ENCODE peak calls at places on chromosomes 1 and 21, in six cellular contexts. T is IMR-90, J is gastrocnemius medialis, K is transverse colon, Z is ovary, G is uterus. M is an unnamed sample.

GRCh38 chr1:226185153-226186036 is 1.1 kb downstream of the ACBD3 start:
- DNase-seq in T (peak), J (no peak), K (no peak), Z (no peak), G (no peak), M (no peak)

GRCh38 chr1:6800728-6801127 is 15.5 kb downstream of the CAMTA1 start:
- DNase-seq in T (peak), J (no peak), K (no peak), Z (no peak), G (no peak), M (no peak)

GRCh38 chr1:165875171-165875570 is 47.8 kb downstream of the UCK2 start:
- DNase-seq in T (no peak), J (no peak), K (no peak), Z (no peak), G (no peak), M (no peak)

GRCh38 chr1:48099011-48099550 is 101.9 kb upstream of the TRABD2B start:
- DNase-seq in T (no peak), J (no peak), K (no peak), Z (no peak), G (no peak), M (no peak)

GRCh38 chr1:15568387-15569073 is 16.3 kb downstream of the AGMAT start:
- DNase-seq in T (no peak), J (no peak), K (no peak), Z (no peak), G (no peak), M (no peak)

GRCh38 chr1:200409203-200409760 is 554 bp downstream of the ZNF281 start:
- DNase-seq in T (peak), J (peak), K (peak), Z (peak), G (peak), M (no peak)

GRCh38 chr1:1004780-1005697 is 5.1 kb upstream of the HES4 start:
- DNase-seq in T (peak), J (no peak), K (peak), Z (no peak), G (peak), M (no peak)

GRCh38 chr1:5570931-5571330 is 421.3 kb downstream of the NPHP4 start:
- DNase-seq in T (no peak), J (no peak), K (no peak), Z (no peak), G (no peak), M (no peak)

GRCh38 chr1:93666613-93667384 is 14.8 kb downstream of the BCAR3 start:
- DNase-seq in T (peak), J (no peak), K (no peak), Z (no peak), G (peak), M (no peak)

GRCh38 chr1:169610110-169610509 is 19.8 kb downstream of the SELP start:
- DNase-seq in T (no peak), J (no peak), K (no peak), Z (no peak), G (no peak), M (no peak)

GRCh38 chr21:32626633-32627196 is 14.5 kb upstream of the CFAP298 start:
- DNase-seq in T (peak), J (no peak), K (no peak), Z (no peak), G (no peak), M (no peak)

GRCh38 chr21:41680444-41681335 is 86.2 kb downstream of the RIPK4 start:
- DNase-seq in T (no peak), J (no peak), K (no peak), Z (no peak), G (no peak), M (no peak)

GRCh38 chr1:224087358-224087757 is 26.6 kb upstream of the FBXO28 start:
- DNase-seq in T (no peak), J (no peak), K (no peak), Z (no peak), G (no peak), M (no peak)

GRCh38 chr1:194908643-194909042 is 1699.6 kb downstream of the KCNT2 start:
- DNase-seq in T (peak), J (no peak), K (no peak), Z (no peak), G (no peak), M (no peak)
- TF ChIP-seq POLR2A in T (no peak), J (no peak), K (no peak), Z (no peak), G (no peak), M (no peak)

DNA sequence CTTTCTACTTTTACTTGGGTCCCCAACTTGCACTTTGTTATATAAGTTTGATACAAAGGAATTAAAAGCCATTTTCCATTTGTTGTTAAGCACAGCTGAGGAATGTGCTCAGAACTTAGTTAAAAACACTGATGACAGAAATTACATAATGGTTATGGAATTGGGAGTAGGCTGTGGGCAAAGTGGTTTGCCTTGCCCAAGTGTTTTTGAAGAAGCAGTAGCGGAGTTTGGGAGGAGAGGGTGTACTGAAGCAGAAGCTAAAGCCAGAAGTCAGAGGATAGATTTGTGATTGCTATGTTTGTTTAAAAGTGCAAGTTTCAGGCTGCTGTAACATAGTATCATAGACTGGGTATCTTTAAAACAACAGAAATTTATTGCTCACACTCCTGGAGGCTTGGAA is 391.8 kb downstream of the DUSP10 start:
- DNase-seq in T (no peak), J (no peak), K (no peak), Z (no peak), G (no peak), M (no peak)
- TF ChIP-seq POLR2A in T (no peak), J (no peak), K (no peak), Z (no peak), G (no peak), M (no peak)

DNA sequence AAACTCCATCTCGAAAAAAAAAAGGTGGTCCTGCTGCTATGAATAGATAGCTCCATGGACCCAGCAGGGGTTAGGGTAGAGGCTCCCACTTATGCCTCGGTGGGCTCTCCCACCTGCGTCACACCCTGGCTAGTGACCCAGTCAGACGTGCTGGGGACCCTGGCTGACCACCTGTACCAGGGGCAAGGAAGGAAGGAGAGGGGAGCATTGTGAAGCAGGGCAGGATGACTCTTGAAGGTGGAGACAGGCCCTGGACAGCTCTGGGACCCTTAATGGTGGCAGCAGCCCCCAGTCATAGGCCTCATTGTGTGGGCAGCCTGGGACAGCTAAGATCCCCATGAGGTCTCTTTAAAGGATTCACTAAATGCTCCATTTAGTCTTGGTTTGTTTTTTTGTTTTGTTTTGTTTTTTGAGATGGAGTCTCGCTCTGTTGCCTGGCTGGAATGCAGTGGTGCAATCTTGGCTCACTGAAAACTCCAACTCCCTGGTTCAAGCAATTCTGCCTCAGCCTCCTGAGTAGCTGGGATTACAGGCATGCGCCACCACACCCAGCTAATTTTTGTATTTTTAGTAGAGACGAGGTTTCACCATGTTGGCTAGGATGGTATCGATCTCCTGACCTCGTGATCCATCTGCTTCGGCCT is 10.4 kb upstream of the SNAPIN start:
- DNase-seq in T (no peak), J (no peak), K (no peak), Z (peak), G (no peak), M (no peak)
- TF ChIP-seq POLR2A in T (no peak), J (no peak), K (no peak), Z (no peak), G (no peak), M (no peak)

GRCh38 chr1:202811296-202812175 is 782 bp downstream of the PCAT6 start:
- DNase-seq in T (peak), J (peak), K (peak), Z (peak), G (peak), M (no peak)

GRCh38 chr1:202810193-202810614 is 550 bp upstream of the PCAT6 start:
- DNase-seq in T (no peak), J (no peak), K (no peak), Z (no peak), G (no peak), M (no peak)

GRCh38 chr1:202809597-202810159 is 1.1 kb upstream of the PCAT6 start:
- DNase-seq in T (no peak), J (no peak), K (no peak), Z (no peak), G (no peak), M (no peak)

GRCh38 chr1:202812176-202813026 is 1.6 kb downstream of the PCAT6 start:
- DNase-seq in T (no peak), J (no peak), K (peak), Z (no peak), G (no peak), M (no peak)

DNA sequence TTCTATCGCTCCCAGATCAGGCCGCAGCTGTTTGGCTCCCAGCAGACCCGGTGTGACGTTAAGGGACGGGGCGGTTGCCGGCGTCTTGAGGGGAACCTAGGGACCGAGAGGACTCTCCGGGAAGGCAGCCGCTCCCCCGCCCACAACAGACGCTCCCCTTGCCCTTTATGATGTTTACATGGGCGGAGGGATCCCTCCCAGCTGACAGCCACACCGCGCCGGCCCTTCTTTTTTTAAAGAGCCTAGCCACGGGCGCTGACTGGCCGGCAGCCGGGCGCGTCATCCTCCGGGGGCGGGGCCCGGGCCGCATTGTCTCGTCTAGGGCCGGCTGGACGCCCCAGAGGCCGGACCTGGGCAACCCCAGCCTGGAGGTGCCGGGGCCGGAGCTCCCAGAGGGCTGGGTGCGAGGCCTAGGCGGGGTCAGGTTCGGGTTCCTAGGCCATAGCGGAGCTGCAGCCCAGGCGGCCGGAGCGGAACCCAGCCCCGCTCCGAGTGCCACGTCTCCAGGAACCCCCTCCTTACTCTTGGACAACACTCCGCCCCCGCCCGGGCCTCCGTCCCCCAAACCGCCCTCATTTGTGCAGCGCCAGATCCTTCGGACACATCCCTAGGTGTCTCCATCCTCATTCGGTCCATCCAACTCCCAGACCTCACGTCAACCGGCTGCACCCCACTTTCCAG is at the start of gene PCAT6:
- DNase-seq in T (peak), J (peak), K (peak), Z (peak), G (peak), M (peak)
- TF ChIP-seq POLR2A in T (peak), J (peak), K (peak), Z (peak), G (peak), M (peak)

GRCh38 chr1:206556748-206557635 is 49.7 kb downstream of the RASSF5 start:
- DNase-seq in T (peak), J (peak), K (peak), Z (peak), G (peak), M (peak)
- TF ChIP-seq POLR2A in T (no peak), J (peak), K (peak), Z (no peak), G (no peak), M (peak)

GRCh38 chr1:42913426-42914091 is 45.1 kb downstream of the SLC2A1 start:
- DNase-seq in T (peak), J (no peak), K (peak), Z (no peak), G (peak), M (no peak)
- TF ChIP-seq POLR2A in T (no peak), J (no peak), K (no peak), Z (no peak), G (no peak), M (no peak)

DNA sequence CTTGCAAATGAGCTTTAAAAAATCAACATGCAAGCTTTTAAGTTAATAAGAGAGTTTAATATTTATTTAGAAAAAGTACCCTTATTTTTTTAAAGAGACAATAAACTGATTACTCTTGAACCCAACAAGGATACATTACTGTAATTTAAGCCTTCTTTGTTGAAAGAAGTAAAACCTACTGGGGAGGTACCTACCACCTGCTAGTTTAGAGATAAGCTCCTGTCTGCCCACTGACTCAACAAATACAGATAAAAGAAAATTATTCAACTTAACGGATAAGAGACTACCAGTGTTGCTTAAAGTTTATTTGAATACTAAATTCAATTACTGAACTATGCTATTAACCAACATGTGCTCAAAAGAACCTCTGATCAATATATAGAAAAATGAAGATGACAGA is 23.1 kb downstream of the USP24 start:
- DNase-seq in T (no peak), J (no peak), K (no peak), Z (no peak), G (no peak), M (no peak)
- TF ChIP-seq POLR2A in T (no peak), J (no peak), K (no peak), Z (no peak), G (no peak), M (no peak)